ENCODE peak calls at places on chromosomes 5 and 9, in four cellular contexts. One of them, this sample, is unnamed.

GRCh38 chr9:70477907-70478480 is 63.5 kb upstream of the KLF9 start:
- DNase-seq in EL: peak
- DNase-seq in activated CD8-positive, alpha-beta memory T cell treated with anti-CD3 and anti-CD28 coated beads for 48 hours: no peak
- DNase-seq in NCI-H2081: no peak
- DNase-seq in this sample: no peak

GRCh38 chr9:78713746-78714405 is 417.0 kb downstream of the PSAT1 start:
- DNase-seq in EL: peak
- DNase-seq in activated CD8-positive, alpha-beta memory T cell treated with anti-CD3 and anti-CD28 coated beads for 48 hours: no peak
- DNase-seq in NCI-H2081: no peak
- DNase-seq in this sample: no peak

GRCh38 chr9:136058801-136059302 is 36.2 kb downstream of the NACC2 start:
- DNase-seq in EL: no peak
- DNase-seq in activated CD8-positive, alpha-beta memory T cell treated with anti-CD3 and anti-CD28 coated beads for 48 hours: no peak
- DNase-seq in NCI-H2081: no peak
- DNase-seq in this sample: no peak

GRCh38 chr5:157449011-157449723 is 10.8 kb upstream of the NIPAL4 start:
- DNase-seq in EL: no peak
- DNase-seq in activated CD8-positive, alpha-beta memory T cell treated with anti-CD3 and anti-CD28 coated beads for 48 hours: no peak
- DNase-seq in NCI-H2081: peak
- DNase-seq in this sample: peak

GRCh38 chr5:114419941-114420340 is 58.1 kb downstream of the KCNN2 start:
- DNase-seq in EL: peak
- DNase-seq in activated CD8-positive, alpha-beta memory T cell treated with anti-CD3 and anti-CD28 coated beads for 48 hours: no peak
- DNase-seq in NCI-H2081: no peak
- DNase-seq in this sample: no peak

GRCh38 chr9:23541976-23542375 is 284.1 kb downstream of the ELAVL2 start:
- DNase-seq in EL: no peak
- DNase-seq in activated CD8-positive, alpha-beta memory T cell treated with anti-CD3 and anti-CD28 coated beads for 48 hours: no peak
- DNase-seq in NCI-H2081: no peak
- DNase-seq in this sample: no peak

GRCh38 chr5:101271416-101271815 is 368.3 kb upstream of the ST8SIA4 start:
- DNase-seq in EL: no peak
- DNase-seq in activated CD8-positive, alpha-beta memory T cell treated with anti-CD3 and anti-CD28 coated beads for 48 hours: no peak
- DNase-seq in NCI-H2081: no peak
- DNase-seq in this sample: no peak

GRCh38 chr9:71911908-71912325 is 478 bp downstream of the C9orf85 start:
- DNase-seq in EL: peak
- DNase-seq in activated CD8-positive, alpha-beta memory T cell treated with anti-CD3 and anti-CD28 coated beads for 48 hours: no peak
- DNase-seq in NCI-H2081: no peak
- DNase-seq in this sample: no peak

GRCh38 chr5:103393131-103393754 is 134.7 kb downstream of the MACIR start:
- DNase-seq in EL: peak
- DNase-seq in activated CD8-positive, alpha-beta memory T cell treated with anti-CD3 and anti-CD28 coated beads for 48 hours: no peak
- DNase-seq in NCI-H2081: no peak
- DNase-seq in this sample: no peak

GRCh38 chr9:5586391-5586802 is 42.5 kb upstream of the RIC1 start:
- DNase-seq in EL: peak
- DNase-seq in activated CD8-positive, alpha-beta memory T cell treated with anti-CD3 and anti-CD28 coated beads for 48 hours: no peak
- DNase-seq in NCI-H2081: no peak
- DNase-seq in this sample: no peak